ENCODE peak calls at places on chromosomes 12 and 14, in eight cellular contexts. D is fibroblast of lung; Z is body of pancreas; O is IMR-90; M is CD8-positive, alpha-beta T cell; B is spleen; G is upper lobe of left lung; L is lung. W is an unnamed sample.
A peak's percentile ranks its signal among the peaks of the same experiment; 100 is the strongest.

GRCh38 chr14:89000007-89000942 is 175.8 kb downstream of the TTC8 start:
- DNase-seq in D (peak; percentile 98), L (peak; percentile 54), G (peak; percentile 63), M (no peak), B (no peak), O (peak; percentile 98), Z (peak; percentile 16), W (no peak)

GRCh38 chr12:116060765-116061164 is 216.7 kb downstream of the MED13L start:
- DNase-seq in D (no peak), B (no peak), O (peak; percentile 35), Z (no peak), G (no peak), M (no peak), L (no peak), W (no peak)

GRCh38 chr12:22234561-22234960 is 99.9 kb downstream of the ST8SIA1 start:
- DNase-seq in G (no peak), M (no peak), B (no peak), O (peak; percentile 69), L (no peak), Z (no peak), D (peak; percentile 87), W (no peak)

GRCh38 chr14:73777420-73777819 is 63.2 kb upstream of the PNMA1 start:
- DNase-seq in G (peak; percentile 67), O (no peak), Z (no peak), B (no peak), D (no peak), M (no peak), L (no peak), W (no peak)

GRCh38 chr14:96676161-96676560 is 121.0 kb upstream of the VRK1 start:
- DNase-seq in G (no peak), Z (no peak), B (no peak), O (peak; percentile 7), L (no peak), D (peak; percentile 48), M (no peak), W (no peak)

GRCh38 chr12:96988919-96989318 is 81.9 kb downstream of the NEDD1 start:
- DNase-seq in L (no peak), M (no peak), B (no peak), D (no peak), Z (no peak), O (no peak), G (no peak), W (no peak)

GRCh38 chr12:24595652-24596235 is 353.2 kb downstream of the BCAT1 start:
- DNase-seq in D (peak; percentile 11), L (no peak), Z (no peak), G (no peak), M (no peak), O (peak; percentile 23), B (no peak), W (no peak)

GRCh38 chr14:105837349-105838063 is 311.1 kb downstream of the TMEM121 start:
- DNase-seq in B (no peak), O (no peak), Z (no peak), D (no peak), L (no peak), M (no peak), G (no peak), W (no peak)

GRCh38 chr14:90056821-90057220 is 5.0 kb upstream of the KCNK13 start:
- DNase-seq in D (no peak), Z (no peak), O (no peak), G (no peak), B (no peak), L (no peak), M (no peak), W (no peak)

GRCh38 chr14:20278414-20278813 is 27.3 kb downstream of the TTC5 start:
- DNase-seq in B (no peak), G (no peak), M (peak; percentile 30), L (no peak), Z (no peak), D (peak; percentile 3), O (peak; percentile 23), W (no peak)

GRCh38 chr14:32468955-32469354 is 139.9 kb downstream of the AKAP6 start:
- DNase-seq in M (no peak), B (no peak), O (peak; percentile 72), Z (no peak), L (no peak), G (no peak), D (peak; percentile 76), W (no peak)

GRCh38 chr12:65293735-65294134 is 15.3 kb downstream of the MSRB3 start:
- DNase-seq in G (no peak), D (no peak), B (no peak), O (no peak), L (no peak), M (no peak), Z (no peak), W (no peak)

DNA sequence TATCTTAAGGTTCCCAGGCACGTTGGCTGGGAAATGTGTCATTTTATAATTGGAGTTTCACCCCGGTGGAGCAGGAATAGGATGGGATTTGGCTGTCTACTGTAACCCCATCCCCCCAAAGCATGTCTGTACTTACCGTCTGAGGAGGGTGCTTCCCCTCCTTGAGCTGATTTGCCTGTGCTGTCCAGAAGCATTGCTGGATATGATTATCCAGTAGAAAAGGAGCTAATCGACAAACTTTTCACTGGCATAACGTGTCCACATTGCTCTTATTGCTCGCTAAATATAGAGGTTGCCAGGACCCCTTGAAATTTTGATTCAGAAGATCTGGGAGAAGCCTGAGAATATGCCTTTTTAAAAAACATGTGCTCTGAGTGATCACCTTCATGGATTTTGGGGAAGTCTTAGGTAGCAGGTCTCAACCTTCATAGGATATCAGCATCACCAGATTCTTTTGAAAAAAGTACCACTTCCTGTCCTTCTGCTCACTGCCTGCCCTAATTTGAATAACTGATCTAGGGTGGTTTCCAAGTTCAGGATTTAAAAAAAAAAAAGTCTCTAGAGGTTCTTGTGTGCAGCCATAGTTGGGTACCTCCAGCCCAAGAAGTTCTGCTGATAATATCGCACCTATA is 80.4 kb upstream of the KCNA1 start:
- DNase-seq in B (no peak), O (no peak), G (no peak), L (no peak), M (no peak), Z (no peak), D (no peak), W (no peak)
- H3K4me3 ChIP-seq in B (no peak overlapping the region), O (no peak overlapping the region), G (no peak overlapping the region), L (no peak overlapping the region), M (peak overlapping the region; percentile 11), Z (no peak overlapping the region), D (no peak overlapping the region), W (no peak overlapping the region)

GRCh38 chr14:30180219-30180618 is 252.6 kb upstream of the PRKD1 start:
- DNase-seq in B (no peak), D (peak; percentile 57), G (no peak), O (peak; percentile 63), M (no peak), Z (no peak), L (no peak), W (no peak)

GRCh38 chr14:30179381-30180130 is 251.9 kb upstream of the PRKD1 start:
- DNase-seq in L (no peak), M (no peak), O (no peak), D (peak; percentile 76), Z (no peak), G (no peak), B (no peak), W (no peak)

GRCh38 chr14:30177776-30178175 is 250.1 kb upstream of the PRKD1 start:
- DNase-seq in D (no peak), M (no peak), O (no peak), L (no peak), G (no peak), Z (no peak), B (no peak), W (no peak)
- H3K27ac ChIP-seq in D (no peak overlapping the region), M (no peak overlapping the region), O (no peak overlapping the region), L (no peak overlapping the region), G (no peak overlapping the region), Z (no peak overlapping the region), B (no peak overlapping the region), W (no peak overlapping the region)

GRCh38 chr12:54592316-54592715 is 3.9 kb upstream of the PPP1R1A start:
- DNase-seq in D (peak; percentile 13), O (peak; percentile 1), M (no peak), B (no peak), L (no peak), G (no peak), Z (no peak), W (no peak)

GRCh38 chr12:54589964-54590363 is 1.5 kb upstream of the PPP1R1A start:
- DNase-seq in M (no peak), Z (no peak), D (no peak), G (no peak), O (no peak), B (no peak), L (no peak), W (no peak)

GRCh38 chr12:54588892-54589291 is 433 bp upstream of the PPP1R1A start:
- DNase-seq in Z (no peak), G (no peak), M (no peak), O (no peak), L (no peak), D (no peak), B (no peak), W (no peak)

GRCh38 chr12:54593135-54593534 is 4.7 kb upstream of the PPP1R1A start:
- DNase-seq in D (no peak), M (no peak), G (peak; percentile 27), B (no peak), L (no peak), O (no peak), Z (no peak), W (no peak)

GRCh38 chr12:54591001-54591591 is 2.6 kb upstream of the PPP1R1A start:
- DNase-seq in L (no peak), G (no peak), D (no peak), Z (no peak), M (no peak), O (peak; percentile 10), B (no peak), W (no peak)
- H3K27me3 ChIP-seq in L (no peaks in the 10 kb centered on the region), G (peaks cover 17% of the 10 kb centered on the region), D (peaks cover 45% of the 10 kb centered on the region), Z (no peaks in the 10 kb centered on the region), M (peaks cover 22% of the 10 kb centered on the region), O (peaks cover 62% of the 10 kb centered on the region), B (peaks cover 17% of the 10 kb centered on the region), W (no peaks in the 10 kb centered on the region)

GRCh38 chr14:103023881-103024473 is 33.4 kb downstream of the CDC42BPB start:
- DNase-seq in O (peak; percentile 91), Z (no peak), L (no peak), D (peak; percentile 81), M (no peak), B (peak; percentile 61), G (no peak), W (peak; percentile 63)

GRCh38 chr14:103019827-103020226 is 37.5 kb downstream of the CDC42BPB start:
- DNase-seq in G (no peak), M (no peak), O (no peak), Z (no peak), L (no peak), B (peak; percentile 46), D (no peak), W (no peak)

GRCh38 chr14:103021817-103022668 is 35.3 kb downstream of the CDC42BPB start:
- DNase-seq in B (peak; percentile 55), O (peak; percentile 48), Z (no peak), L (no peak), M (no peak), G (no peak), D (no peak), W (no peak)

GRCh38 chr14:103020271-103020910 is 37.0 kb downstream of the CDC42BPB start:
- DNase-seq in O (no peak), D (no peak), L (no peak), Z (no peak), B (peak; percentile 66), G (no peak), M (no peak), W (no peak)

DNA sequence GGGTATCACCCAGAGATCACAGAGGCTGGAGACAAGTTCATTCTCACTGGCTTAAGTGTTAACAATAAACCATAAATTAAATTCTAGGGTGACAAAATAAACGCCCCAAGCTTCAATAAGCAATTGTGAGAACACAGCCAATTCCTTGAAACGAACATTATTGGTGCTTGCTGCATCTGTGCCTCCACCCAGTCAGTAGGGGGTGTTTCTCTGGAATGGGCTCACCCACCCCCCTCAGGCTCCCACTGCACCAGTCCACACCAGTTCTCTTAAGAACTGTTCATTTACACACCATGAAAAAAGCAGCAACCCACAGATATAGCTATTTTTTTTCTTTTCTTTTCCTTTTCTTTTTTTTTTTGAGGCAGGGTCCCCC is 34.7 kb downstream of the CDC42BPB start:
- DNase-seq in Z (no peak), M (no peak), B (peak; percentile 13), D (no peak), O (no peak), G (no peak), L (no peak), W (no peak)
- H3K4me3 ChIP-seq in Z (no peak overlapping the region), M (no peak overlapping the region), B (no peak overlapping the region), D (no peak overlapping the region), O (no peak overlapping the region), G (no peak overlapping the region), L (no peak overlapping the region), W (no peak overlapping the region)